ENCODE peak calls at places on chromosomes 16 and 17, in ten cellular contexts. R is adrenal gland; D is CD4-positive, CD25-positive, alpha-beta regulatory T cell; N is SJCRH30; J is right cardiac atrium; A is A549; T is fibroblast of lung; I is prostate gland; V is mesendoderm; K is cardiac muscle cell. U is an unnamed sample.

GRCh38 chr17:3885970-3886369 is 6.9 kb downstream of the CAMKK1 start:
- DNase-seq in R (peak; percentile 76), D (no peak), N (no peak), J (no peak), A (peak; percentile 81), T (peak; percentile 76), I (no peak), V (peak; percentile 68), K (peak; percentile 62), U (no peak)

GRCh38 chr16:84898447-84898846 is 78.7 kb downstream of the CRISPLD2 start:
- DNase-seq in R (no peak), D (no peak), N (no peak), J (no peak), A (no peak), T (no peak), I (no peak), V (no peak), K (no peak), U (no peak)

GRCh38 chr16:1884155-1884760 is 12.3 kb upstream of the MEIOB start:
- DNase-seq in R (no peak), D (no peak), N (no peak), J (no peak), A (peak; percentile 72), T (no peak), I (no peak), V (peak; percentile 29), K (peak; percentile 38), U (no peak)

GRCh38 chr17:61196799-61197198 is 202.8 kb upstream of the TBX2 start:
- DNase-seq in R (no peak), D (no peak), N (no peak), J (no peak), A (no peak), T (peak; percentile 74), I (no peak), V (no peak), K (no peak), U (no peak)

GRCh38 chr17:13395346-13395745 is 206.4 kb downstream of the HS3ST3A1 start:
- DNase-seq in R (no peak), D (no peak), N (no peak), J (no peak), A (no peak), T (no peak), I (no peak), V (no peak), K (peak; percentile 23), U (no peak)

GRCh38 chr16:49643429-49644142 is 212.3 kb downstream of the ZNF423 start:
- DNase-seq in R (peak; percentile 56), D (no peak), N (no peak), J (no peak), A (no peak), T (peak; percentile 74), I (no peak), V (no peak), K (peak; percentile 70), U (no peak)

GRCh38 chr17:40355123-40355803 is 9.3 kb downstream of the GJD3 start:
- DNase-seq in R (peak; percentile 84), D (peak; percentile 72), N (peak; percentile 66), J (peak; percentile 77), A (peak; percentile 97), T (peak; percentile 56), I (peak; percentile 57), V (peak; percentile 79), K (peak; percentile 68), U (no peak)

GRCh38 chr17:29573871-29574731 is 5.6 kb downstream of the TP53I13 start:
- DNase-seq in R (peak; percentile 22), D (no peak), N (no peak), J (peak; percentile 11), A (no peak), T (no peak), I (no peak), V (no peak), K (no peak), U (no peak)

GRCh38 chr17:3688852-3689261 is 7.1 kb downstream of the P2RX5 start:
- DNase-seq in R (no peak), D (no peak), N (no peak), J (no peak), A (no peak), T (no peak), I (no peak), V (no peak), K (no peak), U (no peak)

DNA sequence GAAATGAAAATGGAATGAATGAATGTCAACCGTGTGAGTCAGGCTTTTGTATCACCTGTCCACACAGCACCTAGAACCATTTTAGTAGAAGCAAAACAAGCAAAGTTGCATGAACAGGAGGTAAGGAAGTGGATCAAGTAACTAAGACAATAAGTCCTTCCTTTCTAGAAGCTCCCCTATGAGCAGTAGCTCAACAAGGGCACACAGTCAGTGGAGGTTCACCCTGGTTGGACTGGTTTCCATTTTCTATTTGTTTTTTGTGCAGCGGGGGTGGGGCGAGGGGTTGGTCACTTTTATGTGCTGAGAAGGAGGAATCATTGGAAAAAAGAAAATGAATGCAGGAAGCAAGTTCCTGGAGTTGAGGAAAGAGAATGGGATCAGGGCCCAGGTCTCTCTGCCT is 4.0 kb upstream of the HSBP1 start:
- DNase-seq in R (no peak), D (no peak), N (no peak), J (no peak), A (no peak), T (no peak), I (peak; percentile 46), V (no peak), K (no peak), U (no peak)
- H3K4me3 ChIP-seq in R (no peak overlapping the region), D (no peak overlapping the region), N (no peak overlapping the region), J (no peak overlapping the region), A (no peak overlapping the region), T (no peak overlapping the region), I (no peak overlapping the region), V (no peak overlapping the region), K (no peak overlapping the region), U (no peak overlapping the region)

GRCh38 chr17:76736349-76737081 is 616 bp downstream of the SRSF2 start:
- DNase-seq in R (peak; percentile 84), D (peak; percentile 67), N (peak; percentile 62), J (peak; percentile 83), A (no peak), T (peak; percentile 65), I (peak; percentile 66), V (peak; percentile 73), K (peak; percentile 80), U (no peak)
- H3K4me1 ChIP-seq in R (peaks cover 32% of the 10 kb centered on the region), D (peaks cover 64% of the 10 kb centered on the region), N (peaks cover 17% of the 10 kb centered on the region), J (peaks cover 2% of the 10 kb centered on the region), A (peaks cover 37% of the 10 kb centered on the region), T (peaks cover 10% of the 10 kb centered on the region), I (peaks cover 10% of the 10 kb centered on the region), V (peaks cover 4% of the 10 kb centered on the region), K (peaks cover 26% of the 10 kb centered on the region), U (peaks cover 72% of the 10 kb centered on the region)

DNA sequence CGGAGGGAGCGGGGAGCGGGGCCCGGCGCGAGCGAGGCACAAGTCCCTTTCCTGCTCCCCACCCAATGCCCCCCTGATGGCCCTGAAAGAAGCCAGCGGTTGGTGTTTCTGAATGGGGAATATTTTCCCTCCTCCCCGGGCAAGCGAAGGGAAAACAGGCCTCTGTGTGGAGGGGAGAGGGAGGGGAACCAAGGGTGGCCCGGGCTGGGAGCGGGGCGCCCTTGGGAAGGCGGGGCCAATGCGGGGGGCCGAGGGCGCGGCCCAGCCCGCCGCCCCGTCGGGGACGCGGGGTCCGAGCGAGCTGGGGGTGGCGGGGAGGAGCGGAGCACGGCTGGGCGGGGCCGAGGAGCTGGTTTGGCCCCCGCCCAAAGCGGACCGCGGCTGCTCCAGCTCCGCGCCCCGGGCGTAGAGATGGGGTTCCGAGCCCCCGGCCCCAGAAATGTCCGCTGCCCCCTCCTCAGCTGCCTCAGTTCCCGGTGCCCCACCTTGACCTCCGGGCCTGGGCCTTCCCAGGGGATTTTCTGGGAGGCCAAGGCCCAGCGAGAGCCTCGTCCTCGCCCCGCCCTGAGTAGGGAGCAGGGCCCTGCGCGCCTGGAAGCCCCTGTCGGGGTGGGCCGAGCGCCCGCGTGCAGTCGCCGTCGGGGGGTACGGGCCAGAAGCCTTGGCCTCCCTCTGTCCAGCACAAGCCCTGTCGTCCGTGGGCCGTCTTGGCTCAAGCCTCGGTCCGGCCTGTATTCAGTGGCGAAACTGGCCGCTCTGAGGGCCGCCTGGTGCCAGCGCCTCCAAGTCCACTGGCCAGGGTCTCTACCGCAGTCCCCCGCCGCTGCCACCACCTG is 3.9 kb upstream of the HEXIM1 start:
- DNase-seq in R (peak; percentile 63), D (no peak), N (no peak), J (peak; percentile 72), A (no peak), T (no peak), I (peak; percentile 56), V (no peak), K (peak; percentile 75), U (peak; percentile 86)
- H3K4me3 ChIP-seq in R (no peak overlapping the region), D (no peak overlapping the region), N (no peak overlapping the region), J (peak overlapping the region; percentile 54), A (no peak overlapping the region), T (peak overlapping the region; percentile 52), I (peak overlapping the region; percentile 42), V (peak overlapping the region; percentile 46), K (no peak overlapping the region), U (peak overlapping the region; percentile 64)

DNA sequence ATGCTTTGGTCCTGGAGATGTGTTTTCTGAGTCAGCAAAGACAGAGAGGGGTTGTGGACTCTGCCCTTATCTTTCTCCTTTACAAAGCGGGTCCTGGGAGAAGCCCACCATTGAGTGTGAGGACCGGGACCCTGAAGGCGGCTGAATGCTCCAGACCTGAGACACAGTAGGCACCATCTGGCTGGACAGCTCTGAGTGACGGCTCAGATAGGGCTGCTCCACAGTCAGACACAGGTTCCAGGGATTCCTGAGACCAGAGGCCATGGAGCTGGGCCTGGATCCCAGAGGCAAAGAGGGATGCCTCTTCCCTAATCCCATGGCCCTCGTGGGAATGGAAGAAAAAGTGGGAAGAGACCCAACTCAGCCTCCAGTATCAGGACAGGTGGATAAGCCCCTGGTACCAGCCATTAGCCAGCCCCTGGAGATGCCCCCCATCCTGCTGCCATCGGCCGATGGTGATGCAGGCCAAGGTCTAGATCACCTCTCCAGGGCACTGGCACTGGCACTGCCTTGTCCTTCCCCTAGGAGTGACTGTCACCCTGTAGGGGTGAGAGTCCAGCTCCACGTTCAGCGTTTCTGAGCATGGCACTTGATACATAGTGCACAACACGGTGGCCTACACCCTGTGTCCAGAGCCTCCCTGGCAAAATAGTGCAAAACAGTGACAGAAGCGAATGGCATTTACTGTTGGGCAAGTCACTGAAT is 4.7 kb downstream of the MMP15 start:
- DNase-seq in R (no peak), D (no peak), N (no peak), J (no peak), A (no peak), T (no peak), I (no peak), V (no peak), K (no peak), U (no peak)
- H3K4me1 ChIP-seq in R (peaks cover 8% of the 10 kb centered on the region), D (peaks cover 17% of the 10 kb centered on the region), N (peaks cover 4% of the 10 kb centered on the region), J (peaks cover 32% of the 10 kb centered on the region), A (peaks cover 13% of the 10 kb centered on the region), T (no peaks in the 10 kb centered on the region), I (peaks cover 7% of the 10 kb centered on the region), V (peaks cover 26% of the 10 kb centered on the region), K (peaks cover 70% of the 10 kb centered on the region), U (peaks cover 31% of the 10 kb centered on the region)

GRCh38 chr16:10390330-10390729 is 4.5 kb downstream of the ATF7IP2 start:
- DNase-seq in R (no peak), D (no peak), N (no peak), J (no peak), A (no peak), T (no peak), I (no peak), V (no peak), K (no peak), U (no peak)
- H3K4me3 ChIP-seq in R (no peak overlapping the region), D (peak overlapping the region; percentile 51), N (no peak overlapping the region), J (no peak overlapping the region), A (no peak overlapping the region), T (no peak overlapping the region), I (no peak overlapping the region), V (no peak overlapping the region), K (no peak overlapping the region), U (no peak overlapping the region)